ENCODE peak calls at places on chromosomes 12 and 14, in seven cellular contexts. V is RPMI7951; L is NCI-H187 treated with DMSO at 0.1 percent for 48 hours; G is GM12878; I is skeletal muscle cell; D is activated CD8-positive, alpha-beta T cell treated with anti-CD3 and anti-CD28 coated beads, Interleukin-2, amount 10 ng/mL, durations not matched to agents 7 days and 5 days; Q is hypothalamus. B is an unnamed sample.

GRCh38 chr12:93766802-93767523 is 89.8 kb downstream of the CRADD start:
- DNase-seq in V (peak; percentile 74), L (no peak), G (no peak), I (no peak), D (peak; percentile 68), Q (peak; percentile 25), B (no peak)

GRCh38 chr12:106498056-106498455 is 84.7 kb upstream of the RFX4 start:
- DNase-seq in V (no peak), L (no peak), G (no peak), I (peak; percentile 4), D (no peak), Q (no peak), B (no peak)

GRCh38 chr12:79531547-79531946 is 159.2 kb downstream of the PAWR start:
- DNase-seq in V (peak; percentile 29), L (no peak), G (no peak), I (no peak), D (no peak), Q (no peak), B (no peak)

GRCh38 chr14:42174357-42174756 is 567.7 kb downstream of the LRFN5 start:
- DNase-seq in V (no peak), L (peak; percentile 96), G (no peak), I (peak; percentile 9), D (no peak), Q (no peak), B (no peak)

GRCh38 chr12:46388427-46388992 is 15.9 kb upstream of the SLC38A2 start:
- DNase-seq in V (peak; percentile 44), L (no peak), G (peak; percentile 75), I (no peak), D (no peak), Q (no peak), B (no peak)

GRCh38 chr12:128323526-128323925 is 56.6 kb downstream of the TMEM132C start:
- DNase-seq in V (no peak), L (no peak), G (no peak), I (no peak), D (no peak), Q (no peak), B (no peak)

GRCh38 chr14:59664741-59665140 is 88.1 kb upstream of the CCDC175 start:
- DNase-seq in V (peak; percentile 31), L (no peak), G (no peak), I (no peak), D (no peak), Q (no peak), B (no peak)

GRCh38 chr14:83290447-83290846 is 1756.8 kb upstream of the SEL1L start:
- DNase-seq in V (no peak), L (no peak), G (no peak), I (no peak), D (no peak), Q (no peak), B (no peak)

GRCh38 chr14:73500360-73500759 is 9.6 kb downstream of the RIOX1 start:
- DNase-seq in V (no peak), L (no peak), G (no peak), I (no peak), D (no peak), Q (no peak), B (no peak)

GRCh38 chr12:133204264-133204603 is 22.9 kb downstream of the ZNF268 start:
- DNase-seq in V (no peak), L (no peak), G (no peak), I (no peak), D (no peak), Q (no peak), B (no peak)

GRCh38 chr12:55499810-55500252 is 7.7 kb downstream of the OR6C68 start:
- DNase-seq in V (peak; percentile 13), L (no peak), G (no peak), I (no peak), D (no peak), Q (no peak), B (no peak)